ENCODE peak calls at places on chromosomes 4 and X, in eight cellular contexts. R, T, I, G, Z, U, A and S are unnamed samples.
A peak's percentile ranks its signal among the peaks of the same experiment; 100 is the strongest.

GRCh38 chr4:86972997-86973396 is 38.2 kb downstream of the AFF1 start:
- DNase-seq in R (no peak), T (peak; percentile 56), I (no peak), G (no peak), Z (no peak), U (no peak), A (no peak), S (peak; percentile 88)

GRCh38 chr4:683982-684571 is 4.9 kb downstream of the SLC49A3 start:
- DNase-seq in R (peak; percentile 82), T (no peak), I (peak; percentile 47), G (no peak), Z (peak; percentile 25), U (peak; percentile 68), A (no peak), S (no peak)

GRCh38 chr4:1010522-1011021 is 854 bp upstream of the FGFRL1 start:
- DNase-seq in R (peak; percentile 92), T (peak; percentile 87), I (peak; percentile 55), G (peak; percentile 27), Z (peak; percentile 75), U (peak; percentile 83), A (peak; percentile 62), S (peak; percentile 68)

GRCh38 chr4:28402751-28403150 is 1542.1 kb downstream of the STIM2 start:
- DNase-seq in R (no peak), T (no peak), I (no peak), G (no peak), Z (no peak), U (no peak), A (no peak), S (no peak)

GRCh38 chrX:30141966-30142365 is 73.4 kb upstream of the MAGEB2 start:
- DNase-seq in R (no peak), T (no peak), I (peak; percentile 34), G (peak; percentile 13), Z (no peak), U (no peak), A (no peak), S (no peak)

GRCh38 chrX:95628796-95629195 is 1055.8 kb upstream of the DIAPH2 start:
- DNase-seq in R (no peak), T (no peak), I (no peak), G (no peak), Z (no peak), U (no peak), A (no peak), S (no peak)

GRCh38 chr4:71396382-71396781 is 57.6 kb downstream of the SLC4A4 start:
- DNase-seq in R (no peak), T (no peak), I (peak; percentile 16), G (peak; percentile 39), Z (no peak), U (no peak), A (no peak), S (no peak)

GRCh38 chr4:73964862-73965611 is 16.8 kb downstream of the PF4 start:
- DNase-seq in R (no peak), T (no peak), I (no peak), G (no peak), Z (no peak), U (no peak), A (no peak), S (no peak)

GRCh38 chr4:28092610-28093009 is 1232.0 kb downstream of the STIM2 start:
- DNase-seq in R (no peak), T (no peak), I (no peak), G (no peak), Z (no peak), U (no peak), A (no peak), S (no peak)

GRCh38 chr4:48243897-48244296 is 25.7 kb downstream of the TEC start:
- DNase-seq in R (no peak), T (no peak), I (no peak), G (no peak), Z (no peak), U (no peak), A (no peak), S (no peak)

GRCh38 chr4:185597532-185598188 is 62.4 kb upstream of the PDLIM3 start:
- DNase-seq in R (peak; percentile 93), T (peak; percentile 12), I (peak; percentile 70), G (peak; percentile 55), Z (peak; percentile 59), U (peak; percentile 73), A (peak; percentile 72), S (peak; percentile 76)

GRCh38 chrX:136063340-136064079 is 78.3 kb downstream of the SLC9A6 start:
- DNase-seq in R (no peak), T (no peak), I (peak; percentile 58), G (no peak), Z (no peak), U (no peak), A (no peak), S (no peak)

DNA sequence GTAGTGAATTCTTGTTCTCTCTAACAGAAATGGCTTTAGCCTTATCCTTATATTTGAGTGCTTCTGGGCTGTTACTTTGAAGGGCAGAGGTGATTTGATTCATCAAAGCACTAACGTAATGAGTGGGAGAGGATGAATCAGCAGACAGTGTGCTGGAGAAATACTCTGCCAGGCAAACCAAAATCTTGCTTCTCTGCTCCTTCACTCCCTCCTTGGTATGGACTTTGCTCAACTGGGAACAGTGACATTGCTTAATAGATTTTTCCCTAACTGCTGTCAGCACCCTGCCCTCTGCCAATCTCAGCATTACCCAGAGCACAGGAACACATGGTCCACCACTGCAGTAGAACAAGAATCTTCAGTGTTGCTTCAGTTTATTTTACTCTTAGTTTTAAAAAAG is 56.0 kb downstream of the PDLIM5 start:
- DNase-seq in R (no peak), T (peak; percentile 33), I (peak; percentile 85), G (peak; percentile 52), Z (no peak), U (peak; percentile 36), A (no peak), S (peak; percentile 28)
- H3K27ac ChIP-seq in R (no peak overlapping the region), T (peak overlapping the region; percentile 51), I (peak overlapping the region; percentile 70), G (peak overlapping the region; percentile 75), Z (no peak overlapping the region), U (peak overlapping the region; percentile 78), A (no peak overlapping the region), S (no peak overlapping the region)

GRCh38 chrX:46319750-46320149 is 225.5 kb downstream of the ZNF674 start:
- DNase-seq in R (no peak), T (no peak), I (no peak), G (no peak), Z (no peak), U (no peak), A (no peak), S (no peak)
- H3K27ac ChIP-seq in R (no peak overlapping the region), T (peak overlapping the region; percentile 77), I (no peak overlapping the region), G (no peak overlapping the region), Z (no peak overlapping the region), U (no peak overlapping the region), A (no peak overlapping the region), S (peak overlapping the region; percentile 17)

GRCh38 chrX:71000139-71000538 is 68.0 kb downstream of the SNX12 start:
- DNase-seq in R (no peak), T (no peak), I (no peak), G (no peak), Z (no peak), U (no peak), A (no peak), S (no peak)
- H3K27ac ChIP-seq in R (no peak overlapping the region), T (no peak overlapping the region), I (no peak overlapping the region), G (no peak overlapping the region), Z (no peak overlapping the region), U (no peak overlapping the region), A (no peak overlapping the region), S (no peak overlapping the region)

GRCh38 chr4:44146516-44146915 is 302.1 kb downstream of the KCTD8 start:
- DNase-seq in R (no peak), T (no peak), I (no peak), G (no peak), Z (no peak), U (no peak), A (no peak), S (no peak)
- H3K27ac ChIP-seq in R (no peak overlapping the region), T (peak overlapping the region; percentile 82), I (no peak overlapping the region), G (no peak overlapping the region), Z (no peak overlapping the region), U (no peak overlapping the region), A (no peak overlapping the region), S (no peak overlapping the region)

DNA sequence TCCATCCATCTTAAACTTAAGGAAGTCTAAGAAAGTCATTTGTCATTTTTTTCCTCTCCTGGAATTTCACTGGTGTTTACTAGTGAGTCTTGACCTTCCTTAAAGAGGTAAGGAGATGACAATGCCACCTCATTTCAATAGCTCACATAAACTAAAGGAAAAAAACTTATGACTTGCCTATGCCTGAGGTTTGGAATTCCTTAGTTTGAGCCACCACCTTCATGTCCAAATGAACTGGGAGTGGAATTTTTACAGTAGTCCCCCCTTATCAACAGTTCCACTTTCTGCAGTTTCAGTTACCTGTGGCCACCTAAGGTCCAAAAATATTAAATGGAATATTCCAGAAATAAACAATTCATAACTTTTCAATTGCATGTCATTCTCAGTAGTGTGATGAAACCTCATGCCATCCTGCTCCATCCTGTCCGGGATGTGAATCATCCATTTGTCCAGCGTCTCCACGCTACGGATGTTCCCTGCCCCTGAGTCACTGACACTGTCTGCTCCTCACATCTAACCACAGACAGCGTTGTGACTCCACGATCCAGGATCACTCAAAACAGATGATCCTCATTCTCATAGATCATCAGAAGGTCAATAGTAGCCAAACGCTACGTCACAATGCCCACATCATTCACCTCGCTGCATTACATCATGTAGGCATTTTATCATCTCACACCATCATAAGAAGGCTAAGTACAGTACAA is 177.4 kb downstream of the SH3KBP1 start:
- DNase-seq in R (no peak), T (peak; percentile 63), I (peak; percentile 96), G (no peak), Z (no peak), U (no peak), A (no peak), S (no peak)
- H3K27ac ChIP-seq in R (no peak overlapping the region), T (peak overlapping the region; percentile 90), I (peak overlapping the region; percentile 87), G (no peak overlapping the region), Z (no peak overlapping the region), U (no peak overlapping the region), A (no peak overlapping the region), S (no peak overlapping the region)

GRCh38 chr4:78627046-78627965 is 75.7 kb downstream of the ANXA3 start:
- DNase-seq in R (no peak), T (peak; percentile 55), I (no peak), G (no peak), Z (no peak), U (no peak), A (no peak), S (no peak)
- H3K27ac ChIP-seq in R (no peak overlapping the region), T (peak overlapping the region; percentile 39), I (no peak overlapping the region), G (no peak overlapping the region), Z (no peak overlapping the region), U (no peak overlapping the region), A (no peak overlapping the region), S (peak overlapping the region; percentile 9)